ENCODE peak calls at places on chromosomes 12 and 14, in six cellular contexts. I, X, Q, A, C and G are unnamed samples.

GRCh38 chr14:51653096-51653814 is 1.5 kb downstream of the FRMD6 start:
- DNase-seq in I (no peak), X (no peak), Q (peak; percentile 53), A (peak; percentile 87), C (no peak), G (no peak)

GRCh38 chr14:39265741-39266588 is 32.2 kb downstream of the MIA2 start:
- DNase-seq in I (no peak), X (no peak), Q (no peak), A (peak; percentile 60), C (no peak), G (no peak)

GRCh38 chr14:61280526-61281185 is 482 bp downstream of the TMEM30B start:
- DNase-seq in I (peak; percentile 89), X (peak; percentile 69), Q (peak; percentile 61), A (peak; percentile 86), C (peak; percentile 90), G (peak; percentile 81)

GRCh38 chr12:88509851-88510250 is 70.4 kb downstream of the KITLG start:
- DNase-seq in I (no peak), X (no peak), Q (no peak), A (no peak), C (no peak), G (no peak)

GRCh38 chr12:49763006-49763591 is 21.7 kb downstream of the TMBIM6 start:
- DNase-seq in I (peak; percentile 82), X (peak; percentile 75), Q (peak; percentile 79), A (peak; percentile 75), C (peak; percentile 91), G (peak; percentile 87)

GRCh38 chr12:67382206-67382871 is 113.2 kb downstream of the CAND1 start:
- DNase-seq in I (no peak), X (no peak), Q (no peak), A (no peak), C (no peak), G (no peak)

GRCh38 chr12:29734299-29734698 is 49.4 kb downstream of the TMTC1 start:
- DNase-seq in I (no peak), X (no peak), Q (no peak), A (no peak), C (no peak), G (no peak)

GRCh38 chr12:90015228-90015627 is 306.6 kb upstream of the ATP2B1 start:
- DNase-seq in I (no peak), X (no peak), Q (no peak), A (no peak), C (no peak), G (no peak)

GRCh38 chr12:26125451-26126339 is 858 bp upstream of the BHLHE41 start:
- DNase-seq in I (peak; percentile 89), X (peak; percentile 83), Q (peak; percentile 82), A (peak; percentile 53), C (peak; percentile 91), G (peak; percentile 65)

GRCh38 chr14:59511916-59512530 is 27.7 kb downstream of the JKAMP start:
- DNase-seq in I (no peak), X (peak; percentile 16), Q (peak; percentile 87), A (peak; percentile 8), C (no peak), G (no peak)

GRCh38 chr12:103279444-103279843 is 216.3 kb downstream of the C12orf42 start:
- DNase-seq in I (no peak), X (no peak), Q (no peak), A (no peak), C (no peak), G (no peak)

GRCh38 chr14:100364403-100364802 is 41.3 kb downstream of the SLC25A47 start:
- DNase-seq in I (no peak), X (no peak), Q (no peak), A (no peak), C (no peak), G (no peak)

GRCh38 chr12:90058721-90059120 is 350.1 kb upstream of the ATP2B1 start:
- DNase-seq in I (no peak), X (no peak), Q (no peak), A (peak; percentile 90), C (no peak), G (no peak)

GRCh38 chr12:52132754-52133161 is 53.3 kb downstream of the SMIM41 start:
- DNase-seq in I (peak; percentile 44), X (no peak), Q (no peak), A (no peak), C (peak; percentile 20), G (no peak)

GRCh38 chr12:24719293-24719721 is 229.6 kb downstream of the BCAT1 start:
- DNase-seq in I (no peak), X (no peak), Q (no peak), A (peak; percentile 7), C (no peak), G (no peak)

GRCh38 chr12:104478396-104479140 is 21.8 kb downstream of the CHST11 start:
- DNase-seq in I (no peak), X (peak; percentile 38), Q (no peak), A (peak; percentile 39), C (peak; percentile 83), G (no peak)

GRCh38 chr12:104480826-104481457 is 24.2 kb downstream of the CHST11 start:
- DNase-seq in I (peak; percentile 77), X (peak; percentile 43), Q (no peak), A (peak; percentile 80), C (peak; percentile 87), G (peak; percentile 78)

GRCh38 chr12:104479141-104479662 is 22.5 kb downstream of the CHST11 start:
- DNase-seq in I (no peak), X (no peak), Q (no peak), A (no peak), C (no peak), G (no peak)

GRCh38 chr12:104482113-104482512 is 25.4 kb downstream of the CHST11 start:
- DNase-seq in I (no peak), X (no peak), Q (no peak), A (no peak), C (no peak), G (no peak)

GRCh38 chr12:104480012-104480411 is 23.3 kb downstream of the CHST11 start:
- DNase-seq in I (no peak), X (no peak), Q (no peak), A (no peak), C (no peak), G (no peak)
- H3K4me1 ChIP-seq in I (peaks cover 27% of the 10 kb centered on the region), X (no peaks in the 10 kb centered on the region), Q (peaks cover 3% of the 10 kb centered on the region), A (peaks cover 40% of the 10 kb centered on the region), C (peaks cover 81% of the 10 kb centered on the region), G (no peaks in the 10 kb centered on the region)

DNA sequence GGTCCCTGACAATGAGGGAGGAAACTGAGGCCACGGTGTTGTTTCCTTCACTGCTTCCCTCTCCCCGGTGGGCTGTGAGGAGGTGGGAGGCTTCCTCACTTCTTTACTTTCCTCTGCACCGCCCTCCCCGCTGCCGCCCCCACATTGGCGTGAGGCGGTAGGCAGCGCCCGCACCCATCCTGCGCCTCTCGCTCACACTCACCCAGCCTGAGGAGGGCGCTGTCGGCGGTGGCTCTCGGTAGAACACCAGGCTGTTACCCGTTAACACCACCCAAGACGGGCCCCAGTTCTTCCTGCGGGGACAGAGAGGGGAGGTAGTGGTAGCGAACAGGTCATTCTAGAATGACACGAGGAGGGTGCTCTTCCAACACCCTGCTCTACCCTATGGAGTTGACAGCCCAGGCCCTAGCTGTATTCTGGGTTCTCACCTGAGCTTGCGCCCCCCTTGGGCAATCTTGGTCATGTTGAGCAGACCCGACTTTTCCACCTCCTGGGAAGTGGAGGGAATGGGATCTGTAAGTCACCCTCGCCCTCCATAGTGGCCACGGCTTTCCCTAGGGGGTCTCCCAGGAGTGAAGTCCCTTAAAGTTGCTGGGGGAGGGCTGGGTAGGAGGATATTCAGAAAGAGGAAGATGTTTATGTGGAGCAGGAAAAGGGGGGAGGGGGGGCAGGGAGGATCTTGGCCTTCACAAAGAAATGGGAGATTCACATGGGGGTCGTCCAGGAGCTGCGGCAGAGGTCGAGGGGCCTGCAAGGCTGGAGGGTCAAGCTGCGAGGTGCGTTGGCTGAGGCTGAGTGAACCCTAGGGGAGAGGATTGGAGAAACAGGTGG is 3.3 kb downstream of the ARHGAP9 start:
- DNase-seq in I (peak; percentile 78), X (peak; percentile 50), Q (no peak), A (no peak), C (peak; percentile 94), G (no peak)
- TF ChIP-seq CTCF in I (peak; percentile 36), X (no peak), Q (peak; percentile 44), A (peak; percentile 27), C (peak; percentile 69), G (peak; percentile 25)

DNA sequence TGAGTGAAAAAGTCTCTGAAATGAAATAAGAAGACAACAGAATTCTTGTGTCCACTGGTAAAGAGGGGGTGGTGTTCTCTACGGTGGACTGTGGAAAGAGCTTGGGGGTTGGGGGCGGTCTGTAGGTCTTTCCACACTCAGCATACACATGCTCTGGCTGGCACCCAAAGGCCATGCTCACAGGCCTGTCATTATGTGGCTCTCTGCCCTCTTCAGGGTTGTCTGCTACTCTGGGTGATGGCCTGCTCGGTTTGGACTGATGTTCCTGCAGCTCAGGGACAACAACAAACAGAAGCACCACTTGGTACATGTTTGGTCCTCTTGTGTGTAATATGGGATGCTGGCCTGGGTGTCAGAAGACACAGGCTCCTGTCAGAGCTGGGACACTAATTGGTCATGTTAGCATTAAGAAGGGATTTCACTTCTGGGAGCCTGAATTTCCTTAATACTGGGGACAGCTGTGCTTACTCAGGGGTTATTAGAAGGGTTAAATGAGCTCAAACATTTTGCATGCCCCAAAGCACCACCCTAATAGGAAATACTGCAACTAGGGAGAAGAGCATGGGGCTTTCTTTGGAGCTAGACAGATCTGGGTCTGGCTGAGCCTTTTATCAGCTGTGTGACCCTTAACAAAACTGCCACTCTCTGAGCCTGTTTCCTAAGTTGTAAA is 32.8 kb upstream of the SELPLG start:
- DNase-seq in I (no peak), X (peak; percentile 20), Q (no peak), A (no peak), C (peak; percentile 69), G (no peak)
- H3K4me1 ChIP-seq in I (peaks cover 53% of the 10 kb centered on the region), X (peaks cover 26% of the 10 kb centered on the region), Q (peaks cover 37% of the 10 kb centered on the region), A (peaks cover 20% of the 10 kb centered on the region), C (peaks cover 55% of the 10 kb centered on the region), G (peaks cover 11% of the 10 kb centered on the region)

GRCh38 chr14:76546426-76547221 is 170.7 kb downstream of the ESRRB start:
- DNase-seq in I (no peak), X (no peak), Q (peak; percentile 78), A (peak; percentile 19), C (no peak), G (no peak)
- TF ChIP-seq CTCF in I (peak; percentile 29), X (peak; percentile 10), Q (peak; percentile 89), A (peak; percentile 44), C (peak; percentile 48), G (no peak)

GRCh38 chr12:45721374-45721773 is 8.1 kb upstream of the ARID2 start:
- DNase-seq in I (no peak), X (no peak), Q (no peak), A (no peak), C (no peak), G (no peak)
- H3K4me1 ChIP-seq in I (peaks cover 32% of the 10 kb centered on the region), X (peaks cover 4% of the 10 kb centered on the region), Q (peaks cover 22% of the 10 kb centered on the region), A (peaks cover 6% of the 10 kb centered on the region), C (peaks cover 60% of the 10 kb centered on the region), G (no peaks in the 10 kb centered on the region)

GRCh38 chr12:66237505-66238175 is 48.6 kb downstream of the IRAK3 start:
- DNase-seq in I (no peak), X (no peak), Q (no peak), A (no peak), C (no peak), G (no peak)

GRCh38 chr12:66239295-66239694 is 50.3 kb downstream of the IRAK3 start:
- DNase-seq in I (no peak), X (no peak), Q (peak; percentile 50), A (no peak), C (no peak), G (no peak)

GRCh38 chr12:66232258-66232657 is 43.2 kb downstream of the IRAK3 start:
- DNase-seq in I (no peak), X (peak; percentile 14), Q (no peak), A (peak; percentile 49), C (no peak), G (no peak)

GRCh38 chr12:66236969-66237368 is 48.0 kb downstream of the IRAK3 start:
- DNase-seq in I (no peak), X (no peak), Q (no peak), A (no peak), C (no peak), G (no peak)

GRCh38 chr12:66235626-66236281 is 46.7 kb downstream of the IRAK3 start:
- DNase-seq in I (no peak), X (no peak), Q (no peak), A (peak; percentile 45), C (no peak), G (no peak)
- TF ChIP-seq CTCF in I (peak; percentile 2), X (no peak), Q (peak; percentile 9), A (peak; percentile 3), C (no peak), G (no peak)